ENCODE peak calls at places on chromosomes 16 and 17, in six cellular contexts. N is IMR-90, R is RCC 7860, Q is choroid plexus epithelial cell, H is fibroblast of the aortic adventitia, D is islet precursor cell. K is an unnamed sample.

GRCh38 chr17:2030779-2031163 is 818 bp downstream of the DPH1 start:
- DNase-seq in N (no peak), R (no peak), Q (no peak), H (peak; percentile 91), D (peak; percentile 95), K (peak; percentile 92)

GRCh38 chr16:81321537-81321936 is 6.8 kb downstream of the GAN start:
- DNase-seq in N (no peak), R (no peak), Q (peak; percentile 29), H (no peak), D (no peak), K (no peak)

GRCh38 chr17:41013181-41013580 is 4.3 kb upstream of the KRTAP3-1 start:
- DNase-seq in N (no peak), R (no peak), Q (no peak), H (no peak), D (no peak), K (no peak)

GRCh38 chr17:4658478-4659305 is 17.2 kb upstream of the ALOX15 start:
- DNase-seq in N (peak; percentile 86), R (peak; percentile 65), Q (peak; percentile 88), H (peak; percentile 86), D (no peak), K (peak; percentile 88)

GRCh38 chr17:72514321-72514861 is 393.6 kb downstream of the SOX9 start:
- DNase-seq in N (no peak), R (no peak), Q (no peak), H (peak; percentile 30), D (no peak), K (no peak)

GRCh38 chr17:1548032-1548431 is 14.6 kb downstream of the PITPNA start:
- DNase-seq in N (no peak), R (no peak), Q (no peak), H (no peak), D (no peak), K (no peak)

GRCh38 chr17:42252528-42253172 is 23.5 kb downstream of the STAT5B start:
- DNase-seq in N (no peak), R (peak; percentile 11), Q (no peak), H (no peak), D (no peak), K (peak; percentile 30)

GRCh38 chr17:76153640-76154039 is 12.6 kb upstream of the FOXJ1 start:
- DNase-seq in N (peak; percentile 12), R (no peak), Q (peak; percentile 56), H (peak; percentile 54), D (peak; percentile 73), K (peak; percentile 44)

GRCh38 chr17:17836250-17836817 is 452 bp downstream of the SREBF1 start:
- DNase-seq in N (peak; percentile 92), R (peak; percentile 87), Q (peak; percentile 94), H (peak; percentile 92), D (peak; percentile 99), K (peak; percentile 95)

GRCh38 chr17:7932483-7932891 is 481 bp downstream of the CNTROB start:
- DNase-seq in N (peak; percentile 21), R (no peak), Q (peak; percentile 39), H (peak; percentile 33), D (peak; percentile 73), K (peak; percentile 42)

GRCh38 chr17:42806249-42806648 is 7.6 kb downstream of the CNTD1 start:
- DNase-seq in N (no peak), R (no peak), Q (no peak), H (no peak), D (no peak), K (no peak)

GRCh38 chr16:49052846-49053245 is 228.8 kb downstream of the CBLN1 start:
- DNase-seq in N (no peak), R (no peak), Q (no peak), H (no peak), D (no peak), K (no peak)

GRCh38 chr17:61567045-61567802 is 23.8 kb downstream of the NACA2 start:
- DNase-seq in N (no peak), R (no peak), Q (no peak), H (no peak), D (no peak), K (no peak)

GRCh38 chr17:29549169-29549935 is 17.5 kb downstream of the ABHD15 start:
- DNase-seq in N (peak; percentile 44), R (no peak), Q (peak; percentile 60), H (peak; percentile 40), D (no peak), K (peak; percentile 51)